ENCODE peak calls at places on chromosomes 6 and 20, in five cellular contexts. Y is HCT116, A is upper lobe of left lung, R is prostate gland, N is H1. Q is an unnamed sample.

GRCh38 chr6:90753820-90754604 is 167.1 kb upstream of the MAP3K7 start:
- DNase-seq in Y (no peak), A (no peak), R (no peak), N (no peak), Q (no peak)

GRCh38 chr6:111620168-111620567 is 14.5 kb upstream of the TRAF3IP2 start:
- DNase-seq in Y (no peak), A (no peak), R (no peak), N (no peak), Q (no peak)

GRCh38 chr6:150887978-150888563 is 22.6 kb downstream of the MTHFD1L start:
- DNase-seq in Y (no peak), A (no peak), R (no peak), N (no peak), Q (no peak)

GRCh38 chr20:57881466-57882405 is 171.9 kb upstream of the PMEPA1 start:
- DNase-seq in Y (no peak), A (peak; percentile 16), R (no peak), N (no peak), Q (peak; percentile 38)

GRCh38 chr6:41334482-41335023 is 855 bp upstream of the NCR2 start:
- DNase-seq in Y (no peak), A (no peak), R (peak; percentile 2), N (no peak), Q (no peak)

GRCh38 chr6:72657391-72657790 is 35.5 kb downstream of the KCNQ5 start:
- DNase-seq in Y (no peak), A (no peak), R (no peak), N (no peak), Q (no peak)

GRCh38 chr6:17474289-17474688 is 80.9 kb downstream of the CAP2 start:
- DNase-seq in Y (no peak), A (no peak), R (no peak), N (no peak), Q (no peak)

GRCh38 chr6:157223021-157223430 is 100.3 kb downstream of the TMEM242 start:
- DNase-seq in Y (no peak), A (no peak), R (no peak), N (no peak), Q (no peak)

GRCh38 chr6:118886641-118887040 is 7.3 kb upstream of the ASF1A start:
- DNase-seq in Y (no peak), A (no peak), R (no peak), N (no peak), Q (no peak)

GRCh38 chr6:43211960-43212359 is 17.3 kb downstream of the DNPH1 start:
- DNase-seq in Y (no peak), A (no peak), R (no peak), N (no peak), Q (no peak)

GRCh38 chr20:59004763-59005522 is 2.1 kb downstream of the CTSZ start:
- DNase-seq in Y (no peak), A (peak; percentile 83), R (no peak), N (no peak), Q (peak; percentile 78)

GRCh38 chr20:56986931-56987720 is 279.3 kb downstream of the BMP7 start:
- DNase-seq in Y (no peak), A (no peak), R (no peak), N (no peak), Q (no peak)

GRCh38 chr20:5612476-5613291 is 137.5 kb upstream of the SHLD1 start:
- DNase-seq in Y (no peak), A (no peak), R (no peak), N (no peak), Q (no peak)

GRCh38 chr20:4076671-4077070 is 61.3 kb upstream of the RNF24 start:
- DNase-seq in Y (peak; percentile 76), A (no peak), R (peak; percentile 50), N (no peak), Q (no peak)

GRCh38 chr20:51227744-51228143 is 204.8 kb upstream of the KCNG1 start:
- DNase-seq in Y (no peak), A (no peak), R (no peak), N (no peak), Q (no peak)

GRCh38 chr6:13453771-13454251 is 33.6 kb downstream of the GFOD1 start:
- DNase-seq in Y (peak; percentile 80), A (no peak), R (no peak), N (no peak), Q (no peak)

GRCh38 chr20:56171087-56172012 is 77.2 kb upstream of the MC3R start:
- DNase-seq in Y (no peak), A (no peak), R (peak; percentile 5), N (no peak), Q (no peak)

GRCh38 chr20:6877633-6878032 is 110.1 kb downstream of the BMP2 start:
- DNase-seq in Y (no peak), A (no peak), R (no peak), N (no peak), Q (no peak)

GRCh38 chr20:3436864-3437574 is 29.6 kb upstream of the DNAAF9 start:
- DNase-seq in Y (no peak), A (no peak), R (no peak), N (no peak), Q (no peak)

GRCh38 chr20:43690943-43691598 is 24.2 kb downstream of the MYBL2 start:
- DNase-seq in Y (no peak), A (no peak), R (no peak), N (no peak), Q (no peak)

GRCh38 chr6:121344539-121344938 is 10.3 kb upstream of the TBC1D32 start:
- DNase-seq in Y (no peak), A (no peak), R (no peak), N (no peak), Q (no peak)

GRCh38 chr6:72850469-72850868 is 228.6 kb downstream of the KCNQ5 start:
- DNase-seq in Y (no peak), A (no peak), R (no peak), N (no peak), Q (no peak)

GRCh38 chr20:63873477-63873971 is 8.5 kb downstream of the TPD52L2 start:
- DNase-seq in Y (no peak), A (peak; percentile 77), R (no peak), N (no peak), Q (peak; percentile 82)

GRCh38 chr6:45590225-45590624 is 212.5 kb upstream of the SUPT3H start:
- DNase-seq in Y (no peak), A (no peak), R (no peak), N (no peak), Q (no peak)

GRCh38 chr6:106163446-106163965 is 77.4 kb downstream of the PRDM1 start:
- DNase-seq in Y (no peak), A (peak; percentile 54), R (no peak), N (no peak), Q (no peak)

GRCh38 chr6:125658759-125659431 is 90.5 kb upstream of the HEY2 start:
- DNase-seq in Y (no peak), A (no peak), R (no peak), N (no peak), Q (no peak)

GRCh38 chr6:135481786-135482369 is 15.7 kb downstream of the AHI1 start:
- DNase-seq in Y (no peak), A (no peak), R (no peak), N (no peak), Q (no peak)
- H3K9me3 ChIP-seq in Y (peaks cover 7% of the 10 kb centered on the region), A (peaks cover 20% of the 10 kb centered on the region), R (no peaks in the 10 kb centered on the region), N (peaks cover 44% of the 10 kb centered on the region), Q (peaks cover 22% of the 10 kb centered on the region)

GRCh38 chr6:8064638-8065518 is 689 bp upstream of the BLOC1S5 start:
- DNase-seq in Y (no peak), A (no peak), R (no peak), N (no peak), Q (no peak)
- H3K27ac ChIP-seq in Y (peak overlapping the region; percentile 17), A (peak overlapping the region; percentile 87), R (peak overlapping the region; percentile 83), N (no peak overlapping the region), Q (peak overlapping the region; percentile 87)

DNA sequence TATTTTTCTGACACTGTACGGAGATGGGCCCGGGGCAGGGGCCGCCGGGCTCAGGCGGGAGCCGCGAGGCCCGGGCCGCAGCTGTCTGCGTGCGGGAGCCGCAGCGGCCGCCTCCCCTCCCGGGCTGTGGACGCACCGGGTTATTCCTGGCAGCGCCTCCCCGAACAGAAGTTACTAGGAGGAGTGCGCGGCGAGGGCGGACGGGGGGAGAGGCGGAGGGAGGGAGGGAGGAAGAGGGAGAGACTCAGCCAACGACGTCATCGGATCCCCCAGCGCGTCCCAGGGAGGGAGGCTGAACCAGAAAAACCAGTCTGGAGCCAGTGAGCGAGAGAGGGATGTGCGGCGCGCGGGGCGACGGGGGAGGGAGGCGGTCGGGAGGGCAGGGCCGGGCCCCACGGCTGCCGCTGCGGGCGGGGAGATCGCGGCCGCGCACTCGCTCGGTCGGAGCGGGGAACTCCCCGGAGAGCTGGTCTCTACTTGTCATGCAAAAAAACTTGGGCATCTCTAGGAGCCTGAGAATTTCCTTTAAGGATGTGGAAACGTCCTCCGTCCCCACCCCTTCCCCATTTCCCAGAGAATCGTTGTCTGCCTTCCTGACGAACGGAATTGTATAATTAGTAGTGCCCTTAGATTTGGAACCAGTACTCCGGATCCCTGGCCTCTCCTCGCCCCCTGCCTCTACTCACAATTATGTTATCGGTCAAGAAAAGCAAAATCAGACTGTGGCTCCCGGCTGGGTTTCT is 1.4 kb upstream of the HIVEP2 start:
- DNase-seq in Y (peak; percentile 95), A (peak; percentile 97), R (peak; percentile 99), N (peak; percentile 79), Q (peak; percentile 100)
- TF ChIP-seq POLR2AphosphoS5 in Y (peak; percentile 75), A (peak; percentile 98), R (peak; percentile 88), N (peak; percentile 72), Q (peak; percentile 91)

DNA sequence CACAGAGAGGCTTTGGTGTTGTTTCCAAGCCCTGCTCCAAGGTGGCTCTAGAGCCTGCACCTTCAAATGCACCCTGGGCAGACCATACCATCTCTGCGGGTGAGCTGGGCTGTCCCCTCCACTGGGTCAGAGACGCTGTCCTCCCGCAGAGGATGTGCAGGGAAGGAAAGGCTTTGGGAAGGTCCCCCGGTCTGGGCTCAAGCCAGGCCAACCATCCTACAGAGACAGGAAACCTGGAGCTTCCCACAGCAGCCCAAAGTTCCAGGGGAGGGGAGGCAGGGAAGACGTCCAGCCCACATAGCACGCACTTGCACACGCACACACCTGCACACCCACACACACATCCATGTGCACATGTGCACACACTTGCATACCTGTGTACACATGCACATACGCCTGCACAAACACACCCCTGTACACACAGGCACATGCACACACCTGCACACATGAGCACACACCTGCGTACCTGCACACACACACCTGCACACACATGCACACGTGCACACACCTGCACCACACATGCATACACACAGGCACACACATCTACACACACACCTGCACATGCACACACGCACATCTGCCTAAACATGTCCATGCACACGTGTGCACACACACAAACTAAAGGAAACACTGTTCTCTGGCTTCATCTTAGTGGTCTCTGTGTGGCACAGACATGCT is 155.5 kb downstream of the ERMARD start:
- DNase-seq in Y (no peak), A (no peak), R (no peak), N (no peak), Q (peak; percentile 57)
- H3K9me3 ChIP-seq in Y (no peaks in the 10 kb centered on the region), A (no peaks in the 10 kb centered on the region), R (no peaks in the 10 kb centered on the region), N (no peaks in the 10 kb centered on the region), Q (no peaks in the 10 kb centered on the region)